ENCODE peak calls at places on chromosomes 7 and 10, in five cellular contexts. F is right lobe of liver, Z is H9, O is left ventricle myocardium inferior, K is endothelial cell. N is an unnamed sample.

GRCh38 chr10:30384791-30385201 is 35.7 kb upstream of the MTPAP start:
- DNase-seq in F (no peak), Z (peak), O (no peak), K (peak), N (no peak)

GRCh38 chr7:102446387-102447156 is 13.2 kb downstream of the ORAI2 start:
- DNase-seq in F (no peak), Z (no peak), O (no peak), K (no peak), N (no peak)

GRCh38 chr10:11064832-11065231 is 47.2 kb downstream of the CELF2 start:
- DNase-seq in F (no peak), Z (no peak), O (no peak), K (no peak), N (no peak)

GRCh38 chr10:123043409-123043925 is 34.7 kb downstream of the ACADSB start:
- DNase-seq in F (peak), Z (peak), O (no peak), K (peak), N (no peak)

GRCh38 chr10:23095404-23095965 is at the start of gene MSRB2:
- DNase-seq in F (peak), Z (peak), O (peak), K (peak), N (peak)

GRCh38 chr7:129607471-129608120 is 3.9 kb upstream of the NRF1 start:
- DNase-seq in F (no peak), Z (peak), O (no peak), K (peak), N (no peak)

GRCh38 chr10:79559726-79560125 is 481 bp downstream of the SFTPA2 start:
- DNase-seq in F (no peak), Z (no peak), O (no peak), K (no peak), N (no peak)

GRCh38 chr10:127243490-127244272 is 47.3 kb upstream of the INSYN2A start:
- DNase-seq in F (no peak), Z (peak), O (no peak), K (peak), N (no peak)

GRCh38 chr10:47311193-47311899 is 10.9 kb upstream of the GDF2 start:
- DNase-seq in F (no peak), Z (no peak), O (no peak), K (no peak), N (no peak)

DNA sequence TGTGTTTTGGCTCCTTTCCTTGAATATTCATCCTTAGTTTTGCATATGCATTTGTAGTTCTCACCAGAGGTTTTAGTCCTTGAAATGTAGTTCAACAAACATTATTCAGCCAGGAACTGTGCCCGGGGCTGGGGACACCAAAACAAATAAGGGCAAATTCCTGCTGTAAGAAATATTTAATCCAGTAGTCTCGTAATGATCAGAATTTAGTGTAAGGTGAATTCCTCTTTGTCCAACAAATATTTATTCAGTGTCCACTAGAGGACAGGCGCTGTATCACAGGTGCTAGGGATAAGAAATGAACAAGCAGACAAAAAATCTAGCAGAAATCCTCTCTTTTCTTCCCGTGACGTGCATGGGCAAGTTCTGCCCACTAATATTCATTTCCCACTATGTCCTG is 17.6 kb downstream of the LGI1 start:
- DNase-seq in F (peak), Z (no peak), O (no peak), K (no peak), N (no peak)
- TF ChIP-seq CTCF in F (peak), Z (no peak), O (no peak), K (no peak), N (no peak)

DNA sequence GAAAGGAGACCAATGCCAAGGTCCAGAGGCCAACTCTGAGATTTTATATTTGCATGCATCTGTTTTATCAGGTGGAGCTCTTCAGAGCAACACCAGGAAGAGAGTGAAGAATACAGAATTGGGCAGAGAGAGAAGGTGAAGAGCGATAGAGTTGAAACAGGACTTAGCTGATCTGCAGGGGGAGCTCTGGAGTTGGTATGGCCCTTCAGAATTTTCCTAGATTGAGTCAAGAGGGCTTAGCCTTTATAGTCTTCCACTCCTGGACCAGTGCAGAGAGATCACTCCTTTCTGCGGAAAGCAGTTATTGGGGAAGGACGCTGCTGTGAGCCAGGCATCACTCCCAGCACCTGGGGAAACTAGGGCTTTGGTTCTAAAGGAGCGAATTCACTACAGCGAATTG is 105.0 kb upstream of the DGKB start:
- DNase-seq in F (peak), Z (peak), O (no peak), K (peak), N (no peak)
- TF ChIP-seq CTCF in F (peak), Z (peak), O (no peak), K (no peak), N (peak)

GRCh38 chr7:142689439-142690168 is 59.7 kb upstream of the PRSS1 start:
- DNase-seq in F (no peak), Z (no peak), O (no peak), K (no peak), N (no peak)
- TF ChIP-seq CTCF in F (no peak), Z (peak), O (no peak), K (no peak), N (no peak)

DNA sequence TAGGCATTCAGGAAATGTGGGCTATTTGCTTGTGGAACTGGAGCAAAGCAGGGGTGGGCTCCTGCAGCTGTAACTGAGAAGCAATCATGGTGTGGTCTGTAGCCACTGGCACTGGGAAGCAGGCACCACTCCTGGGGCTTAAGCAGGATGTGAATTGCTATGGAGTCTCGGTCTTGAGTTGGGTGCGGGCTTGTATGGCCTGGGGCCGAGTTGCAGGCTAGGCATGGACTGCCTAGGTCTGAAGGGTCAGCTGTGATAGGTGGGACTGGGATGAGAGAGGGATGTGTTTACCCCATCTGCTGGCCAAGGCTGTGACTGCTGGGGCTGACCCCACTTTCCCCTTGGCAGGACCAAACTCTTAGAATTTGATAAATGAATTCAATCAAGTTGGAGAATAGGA is 43.0 kb downstream of the ADCY1 start:
- DNase-seq in F (no peak), Z (peak), O (no peak), K (no peak), N (peak)
- TF ChIP-seq CTCF in F (no peak), Z (peak), O (no peak), K (no peak), N (no peak)

DNA sequence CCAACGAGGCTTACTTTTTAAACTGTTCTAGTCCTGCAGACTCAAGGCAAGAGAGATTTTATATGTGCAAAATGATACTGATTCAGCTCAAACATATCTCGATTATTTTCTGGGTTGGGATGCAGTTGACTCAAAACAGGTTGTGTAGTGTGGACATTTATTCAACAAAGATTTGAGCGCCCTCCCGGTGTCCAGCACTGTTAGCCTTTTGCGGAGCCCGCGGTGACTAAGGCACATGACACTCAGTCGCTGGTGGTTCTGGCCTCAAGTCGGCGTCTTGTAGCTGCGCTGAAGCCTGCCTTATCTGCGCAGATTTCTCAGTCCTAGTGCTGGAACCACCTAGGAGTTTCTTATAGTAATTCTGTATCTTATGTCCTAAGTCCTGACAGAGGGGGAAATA is 938 bp upstream of the CADPS2 start:
- DNase-seq in F (peak), Z (peak), O (peak), K (peak), N (no peak)
- TF ChIP-seq CTCF in F (no peak), Z (peak), O (peak), K (no peak), N (no peak)

GRCh38 chr10:104077282-104078151 is 8.2 kb downstream of the COL17A1 start:
- DNase-seq in F (no peak), Z (peak), O (no peak), K (no peak), N (no peak)

GRCh38 chr10:104076743-104077160 is 8.9 kb downstream of the COL17A1 start:
- DNase-seq in F (peak), Z (peak), O (peak), K (no peak), N (no peak)

GRCh38 chr10:104081998-104082397 is 3.7 kb downstream of the COL17A1 start:
- DNase-seq in F (no peak), Z (no peak), O (no peak), K (no peak), N (no peak)

GRCh38 chr10:104084482-104085142 is 1.1 kb downstream of the COL17A1 start:
- DNase-seq in F (no peak), Z (no peak), O (no peak), K (no peak), N (no peak)

GRCh38 chr10:104080762-104081161 is 4.9 kb downstream of the COL17A1 start:
- DNase-seq in F (no peak), Z (no peak), O (no peak), K (no peak), N (no peak)
- TF ChIP-seq CTCF in F (peak), Z (no peak), O (peak), K (peak), N (peak)

GRCh38 chr7:100091411-100092181 is 2.8 kb downstream of the COPS6 start:
- DNase-seq in F (no peak), Z (peak), O (no peak), K (no peak), N (no peak)
- TF ChIP-seq CTCF in F (no peak), Z (peak), O (no peak), K (no peak), N (no peak)

N was measured in osteocyte.